ENCODE peak calls at places on chromosomes 7 and 10, in six cellular contexts. A is D721Med; P is CD8-positive, alpha-beta T cell; W is psoas muscle; T is GM13977; D is cardiac fibroblast. Y is an unnamed sample.

GRCh38 chr10:132457328-132458070 is 60.5 kb downstream of the PWWP2B start:
- DNase-seq in A (no peak), W (peak), P (no peak), D (no peak), T (no peak), Y (peak)

GRCh38 chr7:24039991-24040390 is 244.0 kb upstream of the NPY start:
- DNase-seq in D (no peak), T (no peak), P (no peak), W (no peak), A (no peak), Y (no peak)

GRCh38 chr10:96339956-96340904 is 18.6 kb downstream of the OPALIN start:
- DNase-seq in W (peak), D (peak), A (peak), P (peak), T (peak), Y (peak)

GRCh38 chr10:88865281-88865876 is 13.7 kb upstream of the ANKRD22 start:
- DNase-seq in A (no peak), P (no peak), T (no peak), D (peak), W (no peak), Y (no peak)

GRCh38 chr7:106987777-106988176 is 56.7 kb upstream of the PRKAR2B start:
- DNase-seq in W (no peak), P (no peak), T (no peak), A (no peak), D (no peak), Y (no peak)

GRCh38 chr7:127594490-127594889 is 954 bp downstream of the FSCN3 start:
- DNase-seq in T (no peak), A (no peak), P (no peak), D (no peak), W (no peak), Y (no peak)

GRCh38 chr7:4834601-4835397 is 27.0 kb downstream of the PAPOLB start:
- DNase-seq in T (no peak), P (no peak), W (peak), A (no peak), D (no peak), Y (no peak)

GRCh38 chr7:31864646-31865045 is 177.6 kb downstream of the PPP1R17 start:
- DNase-seq in A (no peak), W (no peak), P (no peak), T (no peak), D (no peak), Y (no peak)

GRCh38 chr10:71394926-71395562 is 1.7 kb upstream of the CDH23 start:
- DNase-seq in T (no peak), P (no peak), W (no peak), A (no peak), D (no peak), Y (no peak)

GRCh38 chr7:134701272-134701671 is 54.6 kb downstream of the BPGM start:
- DNase-seq in W (no peak), A (no peak), D (peak), T (peak), P (no peak), Y (no peak)

GRCh38 chr10:86225098-86225782 is 141.4 kb downstream of the GRID1 start:
- DNase-seq in W (peak), P (no peak), D (peak), T (no peak), A (no peak), Y (no peak)

GRCh38 chr7:47520408-47520807 is 61.5 kb downstream of the TNS3 start:
- DNase-seq in T (no peak), A (no peak), P (no peak), D (peak), W (peak), Y (no peak)

GRCh38 chr10:104330168-104331117 is 7.8 kb downstream of the ITPRIP start:
- DNase-seq in D (peak), T (no peak), A (no peak), P (no peak), W (peak), Y (no peak)

GRCh38 chr7:44508328-44508990 is 18.0 kb upstream of the NUDCD3 start:
- DNase-seq in W (no peak), T (no peak), D (no peak), P (no peak), A (no peak), Y (no peak)

GRCh38 chr10:48523820-48524758 is 80.8 kb downstream of the ARHGAP22 start:
- DNase-seq in P (no peak), W (no peak), D (peak), A (peak), T (peak), Y (peak)
- TF ChIP-seq CTCF in P (no peak), W (no peak), D (peak), A (peak), T (peak), Y (peak)

GRCh38 chr7:147428075-147428474 is 1162.5 kb upstream of the C7orf33 start:
- DNase-seq in A (no peak), D (no peak), P (no peak), T (no peak), W (no peak), Y (no peak)

GRCh38 chr7:147436718-147437117 is 1153.8 kb upstream of the C7orf33 start:
- DNase-seq in A (no peak), T (no peak), P (no peak), D (no peak), W (no peak), Y (no peak)

DNA sequence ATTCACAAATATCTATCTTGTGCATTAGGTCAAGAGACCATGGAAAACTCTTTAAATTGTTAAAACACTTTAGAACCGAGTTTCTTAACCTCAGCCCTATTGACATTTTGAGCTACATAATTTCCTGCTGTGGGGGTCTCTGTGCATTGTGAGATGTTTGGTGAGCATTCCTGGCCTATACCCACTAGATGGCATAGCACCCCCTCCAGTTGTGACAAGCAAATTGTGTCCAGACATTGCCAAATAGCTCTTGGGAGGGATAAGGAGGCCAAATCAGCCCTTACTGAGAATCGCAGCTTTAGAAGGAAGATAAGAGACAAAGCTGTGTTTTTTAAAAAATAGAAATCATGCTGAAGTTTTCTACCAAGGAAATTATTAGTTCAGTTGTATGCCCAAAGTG is 1158.5 kb upstream of the C7orf33 start:
- DNase-seq in D (peak), P (no peak), T (no peak), W (no peak), A (no peak), Y (no peak)
- TF ChIP-seq CTCF in D (peak), P (no peak), T (no peak), W (no peak), A (peak), Y (peak)

GRCh38 chr7:20306499-20306946 is 24.2 kb upstream of the ITGB8 start:
- DNase-seq in W (no peak), P (no peak), T (no peak), D (no peak), A (no peak), Y (no peak)
- TF ChIP-seq CTCF in W (no peak), P (no peak), T (no peak), D (no peak), A (no peak), Y (no peak)

DNA sequence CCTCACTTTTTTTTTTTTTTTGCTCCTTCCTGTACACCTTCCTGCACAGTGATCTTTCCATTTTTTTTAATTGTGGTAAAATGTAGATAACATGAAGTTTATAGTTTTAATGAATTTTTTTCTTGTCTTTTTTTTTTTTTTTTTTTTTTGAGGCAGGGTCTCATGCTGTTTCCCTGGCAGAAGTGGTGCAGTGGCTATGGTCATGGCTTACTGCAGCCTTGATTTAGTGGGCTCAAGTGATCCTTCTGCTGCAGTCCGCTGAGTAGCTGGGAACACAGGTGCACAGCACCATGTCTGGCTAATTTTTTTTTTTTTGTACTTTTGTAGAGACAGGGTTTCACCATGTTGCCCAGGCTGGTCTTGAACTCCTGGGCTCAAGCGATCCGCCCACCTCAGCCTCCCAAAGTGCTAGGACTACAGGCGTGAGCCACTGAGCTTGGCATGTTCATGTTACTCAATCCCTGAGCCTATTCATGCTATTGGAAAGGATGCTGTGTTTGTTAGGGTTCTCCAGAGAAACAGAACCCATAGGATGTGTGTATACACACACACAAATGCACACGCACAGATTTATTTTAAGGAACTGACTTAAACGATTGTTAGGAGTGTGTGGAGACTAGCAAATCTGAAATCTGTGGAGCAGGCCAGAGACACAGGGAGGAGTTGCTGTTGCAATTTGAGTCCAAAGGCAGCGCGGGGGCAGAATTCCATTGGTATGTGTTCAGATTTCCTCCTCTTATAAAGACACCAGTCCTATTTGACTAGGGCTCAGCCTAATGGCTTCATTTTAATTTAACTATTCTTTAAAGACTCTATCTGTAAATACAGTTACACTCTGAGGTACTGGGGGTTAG is 29.1 kb downstream of the GALNT11 start:
- DNase-seq in T (no peak), W (peak), P (no peak), D (peak), A (no peak), Y (no peak)
- TF ChIP-seq CTCF in T (no peak), W (no peak), P (no peak), D (no peak), A (no peak), Y (no peak)

GRCh38 chr7:33762153-33762902 is 143.0 kb upstream of the BMPER start:
- DNase-seq in D (no peak), T (no peak), P (no peak), W (no peak), A (no peak), Y (no peak)
- TF ChIP-seq CTCF in D (peak), T (no peak), P (no peak), W (no peak), A (peak), Y (no peak)

GRCh38 chr10:76245951-76246495 is 814.6 kb downstream of the LRMDA start:
- DNase-seq in T (no peak), W (no peak), P (no peak), A (no peak), D (no peak), Y (no peak)
- TF ChIP-seq CTCF in T (no peak), W (no peak), P (no peak), A (no peak), D (no peak), Y (no peak)

GRCh38 chr7:35424869-35425495 is 171.1 kb upstream of the TBX20 start:
- DNase-seq in P (peak), W (peak), T (peak), A (no peak), D (peak), Y (peak)
- TF ChIP-seq CTCF in P (peak), W (peak), T (peak), A (peak), D (peak), Y (peak)

GRCh38 chr10:72875250-72876055 is 18.1 kb upstream of the OIT3 start:
- DNase-seq in D (peak), P (no peak), W (no peak), A (no peak), T (peak), Y (peak)
- TF ChIP-seq CTCF in D (peak), P (peak), W (peak), A (peak), T (peak), Y (peak)

GRCh38 chr7:34187908-34188307 is 282.6 kb downstream of the BMPER start:
- DNase-seq in P (no peak), A (no peak), W (no peak), D (no peak), T (no peak), Y (no peak)

GRCh38 chr7:34190299-34190698 is 285.0 kb downstream of the BMPER start:
- DNase-seq in W (peak), A (no peak), D (no peak), T (no peak), P (no peak), Y (no peak)

GRCh38 chr7:34181271-34181958 is 276.1 kb downstream of the BMPER start:
- DNase-seq in P (no peak), W (no peak), T (no peak), A (no peak), D (no peak), Y (no peak)

DNA sequence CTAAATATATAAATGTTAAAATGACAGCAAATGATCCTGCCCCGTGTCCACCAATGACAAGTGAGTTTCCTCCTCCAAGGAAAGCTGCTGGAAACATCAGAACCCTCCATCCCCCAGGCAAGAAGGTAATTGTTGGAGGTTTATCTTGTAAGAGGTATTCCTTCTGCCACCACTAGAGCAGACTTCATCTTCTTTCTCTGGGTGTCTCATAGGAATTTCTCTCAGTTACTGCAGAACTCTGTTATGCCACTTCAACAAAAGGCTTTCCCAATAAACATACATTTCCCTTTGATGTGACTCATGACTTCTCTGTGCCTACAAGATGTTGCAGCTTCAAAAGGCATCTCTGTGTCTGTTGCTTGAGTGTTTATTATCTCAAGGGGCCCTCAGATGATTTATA is 279.1 kb downstream of the BMPER start:
- DNase-seq in A (no peak), W (no peak), D (no peak), T (no peak), P (no peak), Y (no peak)
- TF ChIP-seq CTCF in A (no peak), W (no peak), D (peak), T (no peak), P (no peak), Y (no peak)

GRCh38 chr7:86904949-86905834 is 154.3 kb downstream of the ELAPOR2 start:
- DNase-seq in P (no peak), W (no peak), A (no peak), T (peak), D (peak), Y (no peak)
- TF ChIP-seq CTCF in P (peak), W (peak), A (peak), T (peak), D (peak), Y (peak)